ENCODE peak calls at places on chromosomes 6 and 20, in four cellular contexts. One of them, this sample, is unnamed. For H3K36me3, the result is how much of the 10 kb centered on the place peaks cover.

GRCh38 chr6:72659754-72660153 is 37.9 kb downstream of the KCNQ5 start:
- DNase-seq in HepG2: no peak
- DNase-seq in GM12878: no peak
- DNase-seq in H1: no peak
- DNase-seq in this sample: no peak

GRCh38 chr6:139443226-139444112 is 69.0 kb upstream of the CITED2 start:
- DNase-seq in HepG2: no peak
- DNase-seq in GM12878: no peak
- DNase-seq in H1: no peak
- DNase-seq in this sample: no peak

GRCh38 chr20:1825492-1825891 is 69.7 kb upstream of the SIRPA start:
- DNase-seq in HepG2: no peak
- DNase-seq in GM12878: no peak
- DNase-seq in H1: no peak
- DNase-seq in this sample: no peak

GRCh38 chr20:56316483-56316882 is 42.3 kb upstream of the FAM210B start:
- DNase-seq in HepG2: no peak
- DNase-seq in GM12878: no peak
- DNase-seq in H1: no peak
- DNase-seq in this sample: no peak

GRCh38 chr20:61949714-61950630 is 115.7 kb downstream of the TAF4 start:
- DNase-seq in HepG2: peak
- DNase-seq in GM12878: no peak
- DNase-seq in H1: peak
- DNase-seq in this sample: no peak

GRCh38 chr6:21664263-21665081 is 70.9 kb downstream of the SOX4 start:
- DNase-seq in HepG2: no peak
- DNase-seq in GM12878: no peak
- DNase-seq in H1: peak
- DNase-seq in this sample: no peak

GRCh38 chr6:10720229-10720959 is 2.5 kb upstream of the TMEM14C start:
- DNase-seq in HepG2: peak
- DNase-seq in GM12878: no peak
- DNase-seq in H1: no peak
- DNase-seq in this sample: no peak

GRCh38 chr6:109260126-109260525 is 122.1 kb downstream of the CD164 start:
- DNase-seq in HepG2: no peak
- DNase-seq in GM12878: no peak
- DNase-seq in H1: no peak
- DNase-seq in this sample: no peak

GRCh38 chr6:32932132-32932868 is 8.5 kb downstream of the HLA-DMB start:
- DNase-seq in HepG2: no peak
- DNase-seq in GM12878: no peak
- DNase-seq in H1: no peak
- DNase-seq in this sample: no peak

GRCh38 chr6:32867022-32867477 is 13.1 kb downstream of the PSMB9 start:
- DNase-seq in HepG2: no peak
- DNase-seq in GM12878: no peak
- DNase-seq in H1: no peak
- DNase-seq in this sample: no peak

GRCh38 chr6:136326038-136326561 is 36.5 kb upstream of the BCLAF1 start:
- DNase-seq in HepG2: peak
- DNase-seq in GM12878: no peak
- DNase-seq in H1: no peak
- DNase-seq in this sample: no peak

GRCh38 chr20:9301129-9302072 is 213.0 kb upstream of the LAMP5 start:
- DNase-seq in HepG2: peak
- DNase-seq in GM12878: no peak
- DNase-seq in H1: no peak
- DNase-seq in this sample: no peak

GRCh38 chr6:144449218-144449617 is 164.1 kb downstream of the UTRN start:
- DNase-seq in HepG2: no peak
- DNase-seq in GM12878: no peak
- DNase-seq in H1: no peak
- DNase-seq in this sample: no peak

GRCh38 chr6:131949909-131950766 is 1.0 kb downstream of the CCN2 start:
- DNase-seq in HepG2: peak
- DNase-seq in GM12878: no peak
- DNase-seq in H1: peak
- DNase-seq in this sample: no peak

GRCh38 chr20:25623225-25623735 is 534 bp downstream of the NANP start:
- DNase-seq in HepG2: peak
- DNase-seq in GM12878: peak
- DNase-seq in H1: peak
- DNase-seq in this sample: no peak

GRCh38 chr20:42218566-42218965 is 600.4 kb upstream of the CHD6 start:
- DNase-seq in HepG2: no peak
- DNase-seq in GM12878: no peak
- DNase-seq in H1: no peak
- DNase-seq in this sample: no peak

GRCh38 chr6:44269921-44270525 is at the start of gene TMEM151B:
- DNase-seq in HepG2: no peak
- DNase-seq in GM12878: no peak
- DNase-seq in H1: peak
- DNase-seq in this sample: no peak

GRCh38 chr6:51854876-51855275 is 232.5 kb downstream of the PKHD1 start:
- DNase-seq in HepG2: no peak
- DNase-seq in GM12878: no peak
- DNase-seq in H1: peak
- DNase-seq in this sample: no peak

GRCh38 chr6:34887753-34888440 is at the start of gene TAF11:
- DNase-seq in HepG2: peak
- DNase-seq in GM12878: peak
- DNase-seq in H1: peak
- DNase-seq in this sample: peak

GRCh38 chr6:124866040-124866439 is 96.2 kb upstream of the RNF217 start:
- DNase-seq in HepG2: no peak
- DNase-seq in GM12878: no peak
- DNase-seq in H1: no peak
- DNase-seq in this sample: no peak

GRCh38 chr6:139981810-139982550 is 607.5 kb upstream of the CITED2 start:
- DNase-seq in HepG2: no peak
- DNase-seq in GM12878: no peak
- DNase-seq in H1: no peak
- DNase-seq in this sample: no peak

GRCh38 chr6:112184996-112185395 is 69.4 kb downstream of the LAMA4 start:
- DNase-seq in HepG2: no peak
- DNase-seq in GM12878: no peak
- DNase-seq in H1: no peak
- DNase-seq in this sample: no peak

GRCh38 chr6:90249044-90249443 is 47.6 kb downstream of the BACH2 start:
- DNase-seq in HepG2: no peak
- DNase-seq in GM12878: no peak
- DNase-seq in H1: no peak
- DNase-seq in this sample: no peak

GRCh38 chr6:72580281-72580940 is 41.5 kb upstream of the KCNQ5 start:
- DNase-seq in HepG2: peak
- DNase-seq in GM12878: no peak
- DNase-seq in H1: no peak
- DNase-seq in this sample: no peak

GRCh38 chr20:1273366-1273765 is 7.3 kb downstream of the SNPH start:
- DNase-seq in HepG2: no peak
- DNase-seq in GM12878: no peak
- DNase-seq in H1: no peak
- DNase-seq in this sample: no peak

GRCh38 chr6:99080191-99080590 is 132.4 kb upstream of the FBXL4 start:
- DNase-seq in HepG2: no peak
- DNase-seq in GM12878: no peak
- DNase-seq in H1: no peak
- DNase-seq in this sample: no peak

GRCh38 chr6:3405679-3406078 is 51.2 kb downstream of the SLC22A23 start:
- DNase-seq in HepG2: peak
- DNase-seq in GM12878: no peak
- DNase-seq in H1: no peak
- DNase-seq in this sample: no peak

GRCh38 chr6:84461461-84461860 is 234.0 kb upstream of the CEP162 start:
- DNase-seq in HepG2: no peak
- DNase-seq in GM12878: no peak
- DNase-seq in H1: no peak
- DNase-seq in this sample: no peak

GRCh38 chr6:35061102-35061615 is 80.0 kb downstream of the TCP11 start:
- DNase-seq in HepG2: no peak
- DNase-seq in GM12878: no peak
- DNase-seq in H1: no peak
- DNase-seq in this sample: no peak

GRCh38 chr20:910840-911770 is 5.0 kb downstream of the ANGPT4 start:
- DNase-seq in HepG2: no peak
- DNase-seq in GM12878: no peak
- DNase-seq in H1: no peak
- DNase-seq in this sample: no peak

GRCh38 chr6:2434116-2434515 is 188.7 kb upstream of the GMDS start:
- DNase-seq in HepG2: no peak
- DNase-seq in GM12878: no peak
- DNase-seq in H1: no peak
- DNase-seq in this sample: no peak

DNA sequence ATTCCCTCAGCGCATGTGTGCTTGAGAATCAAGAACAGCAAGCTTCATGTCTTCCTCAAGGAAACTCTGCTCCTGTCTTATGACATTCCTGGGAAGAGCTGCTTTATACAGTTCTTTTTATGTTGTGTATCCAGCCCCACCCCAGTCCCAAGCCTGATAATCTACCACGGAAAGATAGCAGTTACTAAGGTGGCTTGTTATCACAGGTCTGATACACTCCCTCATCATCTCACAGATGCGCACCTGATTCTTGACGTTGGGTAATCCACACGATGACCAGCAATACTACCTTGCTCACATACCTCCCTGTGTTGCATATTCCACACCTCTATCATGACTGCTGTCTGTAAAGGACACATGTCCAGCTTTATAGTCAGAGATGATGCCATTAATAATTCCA is 3.2 kb downstream of the NHLRC1 start:
- DNase-seq in HepG2: no peak
- DNase-seq in GM12878: no peak
- DNase-seq in H1: no peak
- DNase-seq in this sample: no peak
- H3K9ac ChIP-seq in HepG2: no peak
- H3K9ac ChIP-seq in GM12878: no peak
- H3K9ac ChIP-seq in H1: no peak
- H3K9ac ChIP-seq in this sample: no peak

GRCh38 chr6:56571605-56572004 is 71.1 kb downstream of the DST start:
- DNase-seq in HepG2: peak
- DNase-seq in GM12878: no peak
- DNase-seq in H1: no peak
- DNase-seq in this sample: no peak
- H3K36me3 ChIP-seq in HepG2: under half
- H3K36me3 ChIP-seq in GM12878: under half
- H3K36me3 ChIP-seq in H1: under half
- H3K36me3 ChIP-seq in this sample: under half

GRCh38 chr6:167078745-167079144 is 44.2 kb upstream of the CCR6 start:
- DNase-seq in HepG2: no peak
- DNase-seq in GM12878: no peak
- DNase-seq in H1: no peak
- DNase-seq in this sample: no peak
- TF ChIP-seq SUZ12 in HepG2: no peak
- TF ChIP-seq SUZ12 in GM12878: no peak
- TF ChIP-seq SUZ12 in H1: no peak
- TF ChIP-seq SUZ12 in this sample: no peak

DNA sequence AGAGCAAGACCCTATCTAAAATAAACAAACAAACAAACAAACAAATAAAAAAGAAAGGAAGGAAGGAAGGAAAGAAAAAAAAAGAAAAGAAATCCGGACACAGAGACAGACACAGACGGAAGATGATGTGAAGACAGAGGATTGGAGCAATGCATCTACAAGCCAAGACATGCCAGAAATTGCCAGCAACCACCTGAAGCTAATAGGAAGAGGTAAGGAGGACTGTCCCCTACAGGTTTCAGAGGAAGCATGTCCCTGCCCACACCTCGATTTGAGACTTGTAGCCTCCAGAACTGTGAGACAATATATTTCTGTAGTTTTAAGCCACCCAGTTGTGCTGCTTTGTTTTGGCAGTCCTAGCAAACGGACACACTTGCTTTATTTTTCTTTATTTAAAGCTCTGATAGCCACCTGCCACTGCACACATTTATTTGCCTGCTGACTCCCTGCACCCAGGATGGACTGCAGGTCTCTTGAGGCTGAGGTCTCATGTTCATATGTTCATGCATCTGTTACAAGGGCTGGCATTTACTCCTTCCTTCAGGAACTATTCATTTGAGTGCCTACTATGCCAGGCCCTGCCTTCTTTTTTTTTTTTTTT is 20.7 kb upstream of the ZMYND8 start:
- DNase-seq in HepG2: no peak
- DNase-seq in GM12878: no peak
- DNase-seq in H1: no peak
- DNase-seq in this sample: no peak
- H3K9ac ChIP-seq in HepG2: no peak
- H3K9ac ChIP-seq in GM12878: no peak
- H3K9ac ChIP-seq in H1: no peak
- H3K9ac ChIP-seq in this sample: no peak

DNA sequence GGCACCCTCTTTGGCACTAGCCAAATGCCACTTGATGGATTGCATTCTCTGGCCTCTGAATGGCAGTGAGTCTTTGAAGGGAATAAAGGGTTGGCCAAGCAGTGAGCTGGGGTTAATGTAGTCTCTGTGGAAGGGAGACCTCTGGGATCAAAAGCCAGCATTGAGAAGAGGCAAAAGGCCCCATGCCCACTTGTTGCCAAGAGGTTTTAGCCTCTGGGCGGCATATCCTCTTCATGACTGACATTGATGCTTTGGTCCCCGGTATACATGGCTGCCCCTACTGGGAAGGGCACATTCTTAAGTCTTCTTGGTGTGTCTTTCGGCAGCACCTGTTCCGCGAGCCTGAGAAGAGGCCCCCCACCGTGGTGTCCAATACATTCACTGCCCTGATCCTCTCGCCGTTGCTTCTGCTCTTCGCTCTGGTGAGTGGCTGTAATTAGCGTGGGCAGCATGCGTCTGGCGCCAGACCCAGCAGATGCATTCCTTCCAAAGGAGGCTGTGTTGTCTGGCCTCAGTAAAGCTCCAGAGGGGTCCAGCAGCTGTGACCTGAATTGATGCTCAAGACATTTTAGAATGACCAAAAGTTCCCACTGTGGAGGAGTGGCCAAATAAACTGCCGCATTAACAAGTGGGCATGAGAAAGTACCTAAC is 29.5 kb downstream of the GHRH start:
- DNase-seq in HepG2: no peak
- DNase-seq in GM12878: no peak
- DNase-seq in H1: no peak
- DNase-seq in this sample: no peak
- H3K36me3 ChIP-seq in HepG2: half or more
- H3K36me3 ChIP-seq in GM12878: under half
- H3K36me3 ChIP-seq in H1: under half
- H3K36me3 ChIP-seq in this sample: half or more

GRCh38 chr20:49676581-49677291 is 36.9 kb downstream of the B4GALT5 start:
- DNase-seq in HepG2: peak
- DNase-seq in GM12878: peak
- DNase-seq in H1: no peak
- DNase-seq in this sample: no peak
- TF ChIP-seq SUZ12 in HepG2: no peak
- TF ChIP-seq SUZ12 in GM12878: no peak
- TF ChIP-seq SUZ12 in H1: no peak
- TF ChIP-seq SUZ12 in this sample: no peak